ENCODE peak calls at places on chromosomes 4 and X, in nine cellular contexts. R is NB4, L is IMR-90, A is WTC11, X is MCF 10A, E is Calu3, S is colonic mucosa, B is pancreas, V is cardiac fibroblast. G is an unnamed sample.

GRCh38 chr4:131427000-131427399 is 1722.1 kb upstream of the PCDH10 start:
- DNase-seq in L (no peak), E (no peak), A (no peak), B (no peak), S (no peak), R (no peak), X (no peak), V (no peak), G (no peak)

GRCh38 chrX:9285342-9285771 is 179.5 kb upstream of the TBL1X start:
- DNase-seq in R (peak), S (no peak), X (no peak), L (no peak), B (no peak), V (no peak), A (no peak), E (no peak), G (no peak)

GRCh38 chr4:169229571-169230028 is 41.2 kb downstream of the SH3RF1 start:
- DNase-seq in B (no peak), R (no peak), V (peak), X (peak), A (no peak), L (peak), E (peak), S (no peak), G (peak)

GRCh38 chr4:185778307-185778706 is 33.7 kb downstream of the SORBS2 start:
- DNase-seq in A (no peak), V (peak), B (no peak), X (peak), L (no peak), R (no peak), S (no peak), E (no peak), G (no peak)

GRCh38 chr4:94354474-94354896 is 11.8 kb upstream of the HPGDS start:
- DNase-seq in S (no peak), L (no peak), A (no peak), V (no peak), B (no peak), R (no peak), X (no peak), E (no peak), G (no peak)

GRCh38 chr4:165355900-165356300 is 22.9 kb upstream of the CPE start:
- DNase-seq in V (peak), S (no peak), X (peak), L (peak), R (peak), B (no peak), E (peak), A (peak), G (peak)

GRCh38 chr4:40931825-40932224 is 182.1 kb downstream of the NSUN7 start:
- DNase-seq in A (no peak), X (no peak), E (no peak), S (no peak), V (no peak), B (no peak), R (no peak), L (no peak), G (no peak)

GRCh38 chr4:26023191-26023972 is 109.4 kb downstream of the SMIM20 start:
- DNase-seq in L (no peak), S (no peak), B (no peak), A (no peak), E (no peak), V (peak), X (no peak), R (no peak), G (no peak)

GRCh38 chrX:72576161-72576896 is 3.7 kb upstream of the HDAC8 start:
- DNase-seq in L (peak), R (peak), E (no peak), V (peak), S (no peak), X (peak), A (no peak), B (no peak), G (no peak)

GRCh38 chr4:39308576-39308975 is 57.6 kb downstream of the RFC1 start:
- DNase-seq in E (no peak), B (no peak), V (peak), S (no peak), X (no peak), A (no peak), R (no peak), L (no peak), G (no peak)

GRCh38 chr4:153545822-153546221 is 79.7 kb downstream of the TMEM131L start:
- DNase-seq in L (no peak), V (no peak), X (no peak), E (no peak), S (no peak), A (no peak), R (no peak), B (no peak), G (no peak)

GRCh38 chr4:153543351-153543750 is 77.2 kb downstream of the TMEM131L start:
- DNase-seq in X (no peak), E (no peak), R (no peak), L (no peak), V (no peak), B (no peak), A (no peak), S (no peak), G (no peak)

GRCh38 chr4:153541426-153542096 is 75.4 kb downstream of the TMEM131L start:
- DNase-seq in B (no peak), V (peak), R (peak), S (no peak), A (no peak), E (no peak), X (peak), L (peak), G (peak)

GRCh38 chr4:153542131-153542530 is 76.0 kb downstream of the TMEM131L start:
- DNase-seq in A (no peak), R (no peak), B (no peak), E (no peak), X (no peak), V (no peak), S (no peak), L (no peak), G (no peak)

GRCh38 chr4:153542835-153543234 is 76.7 kb downstream of the TMEM131L start:
- DNase-seq in E (no peak), S (no peak), V (no peak), R (no peak), A (peak), B (no peak), L (no peak), X (no peak), G (no peak)
- TF ChIP-seq CTCF in E (no peak), S (no peak), V (peak), R (no peak), A (peak), B (no peak), L (no peak), X (no peak), G (no peak)

GRCh38 chr4:184727430-184727829 is 6.5 kb downstream of the CENPU start:
- DNase-seq in A (no peak), R (no peak), X (no peak), L (no peak), E (no peak), S (peak), B (no peak), V (no peak), G (no peak)

GRCh38 chr4:184721254-184721653 is 12.6 kb downstream of the CENPU start:
- DNase-seq in S (no peak), E (no peak), L (no peak), B (no peak), X (no peak), A (no peak), R (no peak), V (no peak), G (no peak)

GRCh38 chr4:184719407-184719806 is 14.5 kb downstream of the CENPU start:
- DNase-seq in X (no peak), B (no peak), L (no peak), S (no peak), V (no peak), E (no peak), A (no peak), R (no peak), G (no peak)

GRCh38 chr4:184722798-184723197 is 11.1 kb downstream of the CENPU start:
- DNase-seq in L (no peak), R (no peak), A (no peak), V (no peak), E (no peak), X (no peak), S (peak), B (no peak), G (no peak)
- TF ChIP-seq CTCF in L (no peak), R (no peak), A (no peak), V (no peak), E (no peak), X (no peak), S (peak), B (no peak), G (no peak)

GRCh38 chr4:75287738-75288517 is 226.3 kb downstream of the RCHY1 start:
- DNase-seq in R (no peak), B (no peak), X (no peak), S (peak), L (no peak), E (no peak), A (no peak), V (no peak), G (no peak)

GRCh38 chr4:75285837-75286236 is 228.4 kb downstream of the RCHY1 start:
- DNase-seq in V (no peak), L (no peak), B (no peak), R (no peak), S (no peak), X (no peak), A (no peak), E (no peak), G (no peak)

DNA sequence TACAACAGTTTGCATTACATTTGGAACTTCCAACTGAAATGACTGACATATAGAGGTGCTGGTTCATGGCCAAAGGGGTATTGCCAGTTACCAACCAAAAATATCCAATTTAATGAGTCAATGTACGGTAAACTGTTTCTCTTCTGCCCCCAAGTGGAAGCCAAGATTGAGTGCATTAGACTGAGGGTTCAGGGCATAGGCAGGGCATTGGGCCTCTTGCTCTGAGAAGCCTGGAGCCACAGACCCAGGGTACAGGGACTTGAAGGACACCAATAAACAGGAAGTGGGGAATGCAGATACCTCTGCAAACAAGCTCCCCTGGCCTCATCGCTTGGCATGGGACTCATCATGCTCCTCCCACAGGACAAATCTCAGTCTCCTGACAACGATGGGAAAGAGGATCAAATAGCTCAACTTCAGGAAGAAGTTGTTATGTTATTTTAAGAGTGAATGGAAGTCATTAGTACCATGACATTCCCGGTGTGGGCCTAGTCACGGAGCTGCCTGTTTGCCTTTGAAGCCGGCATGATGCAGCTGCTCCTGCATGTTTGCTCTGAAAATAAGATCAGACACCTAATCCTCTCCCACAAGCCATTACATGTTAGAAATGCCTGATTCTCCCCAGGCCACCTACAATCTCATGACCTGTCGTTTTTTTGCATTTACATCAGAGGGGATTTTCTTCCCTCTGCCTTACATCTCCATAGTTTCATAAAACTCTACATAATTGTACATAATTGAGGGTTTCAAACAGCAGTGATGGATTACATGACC is 224.2 kb downstream of the RCHY1 start:
- DNase-seq in V (peak), B (no peak), X (peak), S (peak), E (peak), A (peak), R (peak), L (no peak), G (peak)
- TF ChIP-seq CTCF in V (peak), B (no peak), X (peak), S (peak), E (no peak), A (no peak), R (peak), L (peak), G (peak)

DNA sequence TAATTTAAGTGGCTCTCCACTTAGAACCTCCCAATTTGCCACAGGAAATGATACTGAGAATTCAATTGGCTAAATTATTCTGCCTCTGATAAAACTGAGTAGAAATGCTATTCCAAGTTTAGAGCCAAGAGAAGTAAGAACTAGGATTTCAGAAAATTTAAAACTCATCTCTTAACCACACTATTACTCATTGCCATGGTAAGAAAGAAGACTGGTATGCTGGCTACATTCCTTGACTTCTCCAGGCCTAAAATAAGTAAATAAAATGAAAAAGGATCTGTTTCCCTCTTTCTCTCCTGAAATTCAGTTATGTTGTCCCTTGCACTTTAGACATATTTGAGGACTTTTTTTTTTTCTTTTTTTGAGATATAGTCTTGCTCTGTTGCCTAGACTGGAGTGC is 23.3 kb downstream of the ZNF280C start:
- DNase-seq in L (peak), S (no peak), X (no peak), E (no peak), B (no peak), A (no peak), R (no peak), V (peak), G (no peak)
- TF ChIP-seq CTCF in L (no peak), S (no peak), X (no peak), E (no peak), B (no peak), A (no peak), R (no peak), V (no peak), G (no peak)

DNA sequence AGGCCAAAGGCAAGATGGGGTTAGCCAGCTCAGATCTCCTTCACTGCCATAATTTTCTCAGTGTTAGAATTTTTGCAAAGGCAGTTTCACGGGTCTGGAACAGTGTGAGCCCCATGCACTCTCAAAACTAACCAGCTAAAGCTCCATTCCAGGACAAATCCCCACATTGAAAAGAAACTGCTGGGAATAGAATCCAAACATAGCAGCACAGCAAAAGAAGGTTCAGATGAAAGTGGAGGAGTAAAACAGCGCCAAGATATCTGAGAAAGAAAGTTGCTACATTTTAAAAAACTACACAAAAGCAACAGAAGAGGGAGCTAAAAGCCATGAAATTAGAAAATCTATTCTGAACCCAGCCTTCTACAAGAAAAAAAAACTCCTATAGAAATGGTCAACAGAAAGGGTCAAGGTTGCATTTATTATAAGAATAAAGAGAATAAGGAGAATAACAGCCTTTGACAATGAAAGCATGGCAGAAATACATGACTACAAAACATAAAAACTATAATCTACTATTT is 39.6 kb upstream of the SLC7A3 start:
- DNase-seq in X (peak), S (no peak), V (peak), L (peak), R (peak), A (no peak), E (no peak), B (no peak), G (peak)
- TF ChIP-seq CTCF in X (peak), S (no peak), V (no peak), L (peak), R (no peak), A (no peak), E (no peak), B (no peak), G (peak)

DNA sequence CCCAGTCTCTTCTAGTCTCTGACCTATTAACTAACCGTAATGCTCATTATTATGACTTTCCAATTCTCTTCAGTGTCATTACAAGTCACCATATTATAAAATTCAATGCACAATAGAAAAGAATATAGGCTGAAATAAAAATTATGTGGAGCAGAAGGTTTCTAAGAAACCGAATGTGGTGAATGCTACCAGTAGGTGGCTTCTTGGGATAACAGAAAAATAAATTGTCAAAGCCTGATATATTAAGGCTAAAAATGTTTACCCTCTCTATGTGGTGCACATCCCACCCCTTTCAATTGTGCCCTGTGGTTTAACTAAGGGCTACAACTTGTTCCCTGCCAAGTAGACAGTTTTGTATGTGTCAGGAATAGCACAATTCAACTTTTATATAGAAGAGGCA is 624.6 kb upstream of the TECRL start:
- DNase-seq in V (no peak), E (no peak), R (no peak), A (no peak), L (no peak), B (no peak), S (no peak), X (peak), G (no peak)
- TF ChIP-seq CTCF in V (no peak), E (peak), R (no peak), A (no peak), L (no peak), B (no peak), S (no peak), X (no peak), G (no peak)

GRCh38 chr4:56764206-56764605 is 57.3 kb downstream of the SPINK2 start:
- DNase-seq in E (no peak), V (no peak), L (no peak), X (no peak), A (no peak), S (no peak), B (no peak), R (no peak), G (no peak)

GRCh38 chr4:56760194-56760593 is 61.3 kb downstream of the SPINK2 start:
- DNase-seq in S (no peak), E (no peak), B (no peak), L (no peak), V (no peak), X (no peak), A (no peak), R (no peak), G (no peak)

GRCh38 chr4:56764775-56765174 is 56.7 kb downstream of the SPINK2 start:
- DNase-seq in X (peak), L (peak), B (no peak), V (no peak), R (no peak), A (no peak), S (no peak), E (no peak), G (peak)

GRCh38 chr4:56757821-56758400 is 63.6 kb downstream of the SPINK2 start:
- DNase-seq in R (peak), B (no peak), L (peak), E (peak), V (peak), S (peak), A (peak), X (peak), G (peak)

DNA sequence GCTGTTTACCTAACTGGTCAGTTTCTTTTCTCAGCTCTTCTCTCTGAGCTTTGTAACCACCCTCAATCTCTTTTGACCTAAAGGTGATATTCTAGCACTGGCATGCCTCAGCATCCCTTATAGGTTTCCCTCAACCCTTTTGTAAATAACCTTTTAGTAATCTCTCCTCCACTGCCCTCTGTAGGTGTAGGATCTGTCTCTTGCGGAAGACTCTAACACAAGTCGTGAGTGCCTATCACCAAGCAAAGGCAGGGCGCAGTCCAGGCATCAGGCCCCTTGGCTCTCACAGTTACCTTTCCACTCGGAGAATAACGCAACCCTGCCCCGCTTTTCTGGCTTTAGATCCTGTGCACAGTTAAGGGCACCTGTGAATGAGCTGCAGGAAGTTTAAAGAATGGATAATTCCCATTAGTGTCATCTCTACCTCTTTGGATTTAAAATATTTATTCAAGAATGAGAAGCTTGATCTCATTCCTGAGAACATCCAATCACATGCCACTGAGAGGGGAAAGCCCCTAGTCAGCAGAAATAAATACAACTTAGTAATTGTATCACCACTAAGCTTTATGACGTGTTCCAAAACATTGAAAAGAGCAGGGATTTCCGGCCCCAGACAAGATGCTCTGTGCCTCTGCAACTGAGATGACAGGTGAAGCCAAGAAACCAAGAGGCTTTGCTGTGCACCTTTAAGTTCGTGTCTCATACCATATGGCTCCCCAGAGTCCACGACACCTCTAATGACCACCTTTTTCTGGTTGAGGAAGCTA is 58.8 kb downstream of the SPINK2 start:
- DNase-seq in R (no peak), L (no peak), V (no peak), A (no peak), S (no peak), X (no peak), B (no peak), E (no peak), G (no peak)
- TF ChIP-seq CTCF in R (no peak), L (no peak), V (no peak), A (no peak), S (no peak), X (no peak), B (no peak), E (no peak), G (no peak)

GRCh38 chrX:26651755-26652154 is 435.8 kb downstream of the MAGEB5 start:
- DNase-seq in A (no peak), B (no peak), X (peak), L (no peak), R (peak), E (no peak), S (no peak), V (no peak), G (no peak)
- TF ChIP-seq CTCF in A (no peak), B (no peak), X (peak), L (no peak), R (peak), E (no peak), S (no peak), V (peak), G (no peak)

G was measured in cardiac muscle cell.